ENCODE peak calls at places on chromosomes 13 and 19, in five cellular contexts. S is ascending aorta, Z is colonic mucosa, E is pancreas, N is breast epithelium. R is an unnamed sample.
A peak's percentile ranks its signal among the peaks of the same experiment; 100 is the strongest.

GRCh38 chr13:110017379-110017778 is 231.0 kb upstream of the IRS2 start:
- DNase-seq in S (no peak), N (peak; percentile 70), E (no peak), Z (no peak), R (no peak)

GRCh38 chr13:29704648-29705047 is 109.2 kb upstream of the SLC7A1 start:
- DNase-seq in E (no peak), N (no peak), Z (no peak), S (no peak), R (no peak)

GRCh38 chr19:35717665-35718344 is at the start of gene KMT2B:
- DNase-seq in E (peak; percentile 94), Z (no peak), N (no peak), S (no peak), R (no peak)

GRCh38 chr13:37207646-37208045 is 102.2 kb upstream of the CSNK1A1L start:
- DNase-seq in S (no peak), E (no peak), N (no peak), Z (no peak), R (no peak)

GRCh38 chr19:11887618-11888531 is at the start of gene ZNF69:
- DNase-seq in N (peak; percentile 76), E (peak; percentile 89), S (peak; percentile 59), Z (peak; percentile 98), R (peak; percentile 43)

GRCh38 chr13:94632227-94632980 is 30.7 kb downstream of the GPR180 start:
- DNase-seq in N (no peak), E (no peak), S (no peak), Z (no peak), R (no peak)

GRCh38 chr19:13055213-13056051 is 47.2 kb downstream of the LYL1 start:
- DNase-seq in S (peak; percentile 50), E (no peak), N (peak; percentile 78), Z (no peak), R (no peak)

GRCh38 chr13:106561551-106562170 is 6.3 kb downstream of the ARGLU1 start:
- DNase-seq in S (no peak), N (no peak), Z (no peak), E (no peak), R (no peak)

GRCh38 chr19:17719730-17720486 is 628 bp downstream of the MAP1S start:
- DNase-seq in Z (peak; percentile 60), S (no peak), E (peak; percentile 74), N (peak; percentile 52), R (peak; percentile 17)

GRCh38 chr19:482186-483041 is 13.9 kb upstream of the MADCAM1 start:
- DNase-seq in N (no peak), Z (no peak), S (no peak), E (no peak), R (no peak)

GRCh38 chr19:3046621-3047306 is 15.5 kb downstream of the TLE5 start:
- DNase-seq in N (no peak), E (no peak), Z (no peak), S (no peak), R (no peak)

GRCh38 chr13:45229172-45229571 is 28.3 kb upstream of the KCTD4 start:
- DNase-seq in E (no peak), N (no peak), Z (no peak), S (no peak), R (no peak)
- H3K4me3 ChIP-seq in E (no peak overlapping the region), N (no peak overlapping the region), Z (no peak overlapping the region), S (no peak overlapping the region), R (no peak overlapping the region)

DNA sequence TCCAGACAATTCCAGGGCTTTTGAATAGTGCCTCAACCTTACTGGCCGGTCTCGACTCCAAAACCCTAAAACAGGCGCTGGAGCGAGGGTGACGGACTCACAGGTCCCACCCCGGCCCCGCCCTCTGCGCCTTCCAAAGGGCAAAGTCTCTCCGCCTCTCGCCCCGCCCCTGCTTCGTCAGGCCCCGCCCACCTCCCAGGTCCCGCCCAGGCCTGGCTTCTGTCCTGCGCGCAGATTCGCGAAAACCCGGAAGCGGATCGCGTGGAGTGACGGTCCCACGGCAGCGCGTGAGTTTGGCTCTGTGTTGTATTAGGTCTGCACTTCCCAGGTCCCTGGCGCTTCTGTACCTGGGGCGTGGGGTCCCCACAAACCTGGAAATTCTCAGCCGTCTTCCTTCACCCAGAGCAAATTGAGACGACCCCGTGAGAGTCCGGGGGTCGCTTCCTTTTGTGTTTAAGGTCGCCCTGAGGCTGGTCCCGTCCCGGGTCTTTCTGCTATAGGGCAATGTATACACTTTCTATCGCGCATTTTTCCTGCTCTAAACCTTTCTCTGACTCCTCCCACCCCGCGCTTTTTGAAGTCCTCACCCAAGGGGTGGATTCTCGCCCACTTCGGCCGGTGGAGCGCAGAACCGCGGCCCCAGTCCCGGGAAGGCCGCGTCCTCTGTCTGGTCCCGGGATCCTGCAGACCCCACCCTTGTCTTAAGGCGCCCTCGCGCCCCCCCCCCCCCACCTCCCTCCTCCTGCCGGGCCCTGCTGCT is at the start of gene ZNF813:
- DNase-seq in Z (peak; percentile 99), N (peak; percentile 89), S (peak; percentile 76), E (peak; percentile 100), R (peak; percentile 88)
- H3K27ac ChIP-seq in Z (peak within 1 kb of the TSS; percentile 57), N (peak within 1 kb of the TSS; percentile 77), S (peak within 1 kb of the TSS; percentile 50), E (peak within 1 kb of the TSS; percentile 64), R (peak within 1 kb of the TSS; percentile 51)

DNA sequence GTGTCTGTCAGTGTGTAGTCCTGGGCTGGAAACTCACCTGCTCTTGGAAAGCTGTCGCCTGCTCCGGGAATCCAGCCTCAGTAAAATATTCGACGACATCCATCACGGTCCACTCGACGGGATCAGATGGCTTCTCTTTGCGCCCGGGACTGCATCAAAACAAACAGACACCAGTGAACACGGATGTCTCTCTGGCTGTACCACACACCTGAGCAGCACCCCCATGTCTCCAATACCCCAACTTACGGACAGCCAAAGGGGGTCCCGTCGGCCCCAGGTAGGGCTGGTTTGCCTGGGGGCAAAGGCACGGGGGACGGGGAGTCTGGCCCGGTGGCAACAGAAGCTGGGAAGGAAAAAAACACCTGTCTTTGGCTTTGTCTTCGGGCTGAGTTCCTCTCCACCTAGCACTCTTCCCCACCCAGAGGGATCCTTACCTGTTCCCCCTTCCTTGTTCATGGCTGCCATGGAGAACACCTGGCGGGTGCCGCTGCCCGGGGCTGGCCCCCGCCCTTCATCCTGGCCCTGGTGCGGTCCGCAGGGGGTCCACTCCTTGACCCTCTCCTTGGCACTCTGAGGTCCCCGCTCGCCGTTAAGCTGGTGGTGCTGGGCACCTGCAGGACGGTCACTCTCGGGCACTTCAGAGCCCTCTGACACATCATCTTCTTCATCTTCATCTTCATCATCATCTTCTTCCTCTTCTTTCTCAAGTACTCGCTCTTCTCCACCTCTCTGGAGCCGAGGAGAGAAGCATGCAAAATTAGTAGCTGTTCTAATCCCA is 1.7 kb downstream of the SAMD1 start:
- DNase-seq in N (no peak), Z (no peak), E (no peak), S (no peak), R (no peak)
- H3K4me3 ChIP-seq in N (peak overlapping the region; percentile 87), Z (peak overlapping the region; percentile 40), E (peak overlapping the region; percentile 90), S (peak overlapping the region; percentile 80), R (no peak overlapping the region)

DNA sequence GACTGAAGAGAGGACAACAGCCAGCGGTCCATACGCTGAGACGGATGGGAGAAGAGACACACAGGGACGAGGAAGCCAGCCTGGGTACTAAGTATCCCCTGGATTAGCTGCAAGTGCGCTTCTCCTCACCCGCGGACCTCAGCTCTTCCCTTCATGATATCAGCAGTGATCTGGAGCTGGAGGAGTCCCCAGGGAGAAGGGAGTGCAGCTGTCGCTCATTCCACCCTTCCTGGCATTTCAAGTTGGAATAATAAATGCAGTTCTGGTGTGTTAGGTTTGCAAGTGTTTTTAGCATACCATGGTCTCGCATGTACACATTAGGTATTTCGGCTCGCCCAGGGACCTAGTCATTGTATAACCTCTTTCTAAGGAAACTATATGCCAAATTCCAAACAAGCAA is 88.5 kb upstream of the C1QTNF9B start:
- DNase-seq in S (no peak), E (no peak), Z (no peak), N (no peak), R (no peak)
- H3K27ac ChIP-seq in S (no peak overlapping the region), E (no peak overlapping the region), Z (no peak overlapping the region), N (no peak overlapping the region), R (no peak overlapping the region)